ENCODE peak calls at places on chromosome 3, in ten cellular contexts. S, E, D, L, Z, T, A, X, Y and H are unnamed samples.

GRCh38 chr3:143016321-143016972 is 15.1 kb downstream of the U2SURP start:
- DNase-seq in S (no peak), E (no peak), D (peak), L (no peak), Z (no peak), T (no peak), A (no peak), X (no peak), Y (peak), H (no peak)

GRCh38 chr3:63863150-63864007 is at the start of the genes ATXN7 and THOC7:
- DNase-seq in S (peak), E (peak), D (peak), L (peak), Z (peak), T (peak), A (peak), X (peak), Y (peak), H (peak)

GRCh38 chr3:14428087-14429067 is 26.0 kb downstream of the SLC6A6 start:
- DNase-seq in S (peak), E (no peak), D (no peak), L (no peak), Z (no peak), T (no peak), A (peak), X (peak), Y (no peak), H (no peak)

GRCh38 chr3:123790254-123791072 is 93.7 kb downstream of the MYLK start:
- DNase-seq in S (no peak), E (no peak), D (no peak), L (no peak), Z (no peak), T (no peak), A (no peak), X (no peak), Y (no peak), H (no peak)

GRCh38 chr3:191051037-191051436 is 148.0 kb upstream of the OSTN start:
- DNase-seq in S (no peak), E (no peak), D (peak), L (no peak), Z (no peak), T (no peak), A (no peak), X (no peak), Y (peak), H (no peak)

GRCh38 chr3:71926242-71926560 is 141.3 kb upstream of the PROK2 start:
- DNase-seq in S (no peak), E (no peak), D (no peak), L (no peak), Z (no peak), T (no peak), A (no peak), X (peak), Y (peak), H (peak)

GRCh38 chr3:155619118-155619915 is 125.6 kb downstream of the PLCH1 start:
- DNase-seq in S (no peak), E (no peak), D (no peak), L (no peak), Z (no peak), T (no peak), A (no peak), X (no peak), Y (peak), H (no peak)

GRCh38 chr3:136249593-136250225 is 431 bp upstream of the PCCB start:
- DNase-seq in S (no peak), E (no peak), D (no peak), L (no peak), Z (no peak), T (no peak), A (no peak), X (no peak), Y (no peak), H (no peak)

GRCh38 chr3:167732313-167733065 is 2.2 kb downstream of the PDCD10 start:
- DNase-seq in S (no peak), E (no peak), D (no peak), L (no peak), Z (no peak), T (no peak), A (no peak), X (no peak), Y (no peak), H (no peak)

GRCh38 chr3:27715454-27715806 is 6.7 kb downstream of the EOMES start:
- DNase-seq in S (no peak), E (no peak), D (no peak), L (no peak), Z (no peak), T (no peak), A (no peak), X (no peak), Y (peak), H (no peak)

GRCh38 chr3:74057169-74057568 is 432.4 kb upstream of the PDZRN3 start:
- DNase-seq in S (no peak), E (no peak), D (no peak), L (no peak), Z (no peak), T (no peak), A (no peak), X (no peak), Y (no peak), H (no peak)

GRCh38 chr3:166527325-166527724 is 690.1 kb upstream of the BCHE start:
- DNase-seq in S (no peak), E (no peak), D (no peak), L (no peak), Z (no peak), T (no peak), A (no peak), X (no peak), Y (no peak), H (no peak)

GRCh38 chr3:126493731-126494130 is 18.0 kb upstream of the ZXDC start:
- DNase-seq in S (no peak), E (no peak), D (peak), L (no peak), Z (no peak), T (no peak), A (no peak), X (peak), Y (no peak), H (no peak)

GRCh38 chr3:11238880-11239279 is 33.3 kb upstream of the ATG7 start:
- DNase-seq in S (no peak), E (no peak), D (no peak), L (no peak), Z (no peak), T (no peak), A (no peak), X (peak), Y (no peak), H (no peak)

GRCh38 chr3:195100903-195101591 is 169.9 kb downstream of the XXYLT1 start:
- DNase-seq in S (peak), E (no peak), D (no peak), L (peak), Z (no peak), T (no peak), A (no peak), X (no peak), Y (no peak), H (no peak)

GRCh38 chr3:100455841-100456550 is 36.4 kb upstream of the TMEM45A start:
- DNase-seq in S (no peak), E (no peak), D (no peak), L (no peak), Z (no peak), T (no peak), A (no peak), X (peak), Y (no peak), H (no peak)

GRCh38 chr3:7917443-7918151 is 584.0 kb upstream of the LMCD1 start:
- DNase-seq in S (no peak), E (no peak), D (no peak), L (no peak), Z (no peak), T (no peak), A (peak), X (peak), Y (no peak), H (no peak)

GRCh38 chr3:139588450-139588849 is 48.9 kb upstream of the RBP1 start:
- DNase-seq in S (peak), E (no peak), D (no peak), L (peak), Z (no peak), T (no peak), A (no peak), X (no peak), Y (peak), H (no peak)

GRCh38 chr3:172305552-172305951 is 142.7 kb downstream of the GHSR start:
- DNase-seq in S (no peak), E (no peak), D (no peak), L (no peak), Z (no peak), T (no peak), A (no peak), X (no peak), Y (no peak), H (no peak)

GRCh38 chr3:105957722-105958121 is 88.9 kb upstream of the CBLB start:
- DNase-seq in S (no peak), E (no peak), D (no peak), L (no peak), Z (no peak), T (no peak), A (no peak), X (no peak), Y (no peak), H (no peak)

GRCh38 chr3:170049146-170050000 is 11.6 kb downstream of the GPR160 start:
- DNase-seq in S (no peak), E (no peak), D (no peak), L (no peak), Z (no peak), T (no peak), A (no peak), X (no peak), Y (no peak), H (peak)

GRCh38 chr3:189602471-189602870 is 28.7 kb upstream of the TP63 start:
- DNase-seq in S (no peak), E (no peak), D (no peak), L (no peak), Z (no peak), T (no peak), A (no peak), X (no peak), Y (no peak), H (no peak)

GRCh38 chr3:143668924-143669790 is 179.1 kb downstream of the SLC9A9 start:
- DNase-seq in S (no peak), E (no peak), D (no peak), L (no peak), Z (no peak), T (no peak), A (no peak), X (peak), Y (no peak), H (no peak)

GRCh38 chr3:81352867-81353266 is 408.6 kb downstream of the GBE1 start:
- DNase-seq in S (peak), E (no peak), D (no peak), L (peak), Z (no peak), T (no peak), A (no peak), X (no peak), Y (peak), H (no peak)

GRCh38 chr3:25855281-25855680 is 65.4 kb downstream of the OXSM start:
- DNase-seq in S (no peak), E (no peak), D (no peak), L (no peak), Z (no peak), T (no peak), A (no peak), X (no peak), Y (no peak), H (no peak)

GRCh38 chr3:32106929-32107362 is 526 bp downstream of the GPD1L start:
- DNase-seq in S (peak), E (no peak), D (no peak), L (no peak), Z (no peak), T (peak), A (no peak), X (no peak), Y (peak), H (peak)

GRCh38 chr3:195030791-195031321 is 240.1 kb downstream of the XXYLT1 start:
- DNase-seq in S (peak), E (no peak), D (no peak), L (peak), Z (no peak), T (no peak), A (no peak), X (no peak), Y (no peak), H (no peak)

GRCh38 chr3:136277115-136277514 is 27.0 kb downstream of the PCCB start:
- DNase-seq in S (no peak), E (no peak), D (no peak), L (no peak), Z (no peak), T (no peak), A (no peak), X (no peak), Y (no peak), H (no peak)

GRCh38 chr3:152470893-152471292 is 202.2 kb downstream of the MBNL1 start:
- DNase-seq in S (no peak), E (no peak), D (no peak), L (no peak), Z (no peak), T (no peak), A (no peak), X (no peak), Y (no peak), H (no peak)

GRCh38 chr3:134028486-134029255 is 1.1 kb downstream of the SLCO2A1 start:
- DNase-seq in S (no peak), E (no peak), D (no peak), L (no peak), Z (no peak), T (no peak), A (no peak), X (no peak), Y (peak), H (no peak)

GRCh38 chr3:100068758-100069345 is 45.4 kb downstream of the FILIP1L start:
- DNase-seq in S (peak), E (peak), D (peak), L (peak), Z (peak), T (peak), A (peak), X (peak), Y (peak), H (peak)

GRCh38 chr3:143604849-143605660 is 243.2 kb downstream of the SLC9A9 start:
- DNase-seq in S (no peak), E (no peak), D (no peak), L (no peak), Z (no peak), T (no peak), A (no peak), X (no peak), Y (no peak), H (no peak)

GRCh38 chr3:127253491-127253890 is 34.4 kb downstream of the PRR20G start:
- DNase-seq in S (no peak), E (no peak), D (no peak), L (no peak), Z (no peak), T (no peak), A (no peak), X (no peak), Y (no peak), H (no peak)

GRCh38 chr3:11539677-11540076 is 104.0 kb downstream of the VGLL4 start:
- DNase-seq in S (no peak), E (no peak), D (no peak), L (no peak), Z (no peak), T (no peak), A (no peak), X (no peak), Y (peak), H (no peak)

GRCh38 chr3:33372218-33373081 is 67.8 kb downstream of the UBP1 start:
- DNase-seq in S (peak), E (peak), D (peak), L (peak), Z (peak), T (peak), A (peak), X (peak), Y (peak), H (no peak)

GRCh38 chr3:29153811-29154210 is 127.1 kb upstream of the RBMS3 start:
- DNase-seq in S (no peak), E (no peak), D (no peak), L (no peak), Z (no peak), T (no peak), A (peak), X (peak), Y (no peak), H (no peak)

GRCh38 chr3:20396335-20396734 is 210.3 kb upstream of the SGO1 start:
- DNase-seq in S (no peak), E (no peak), D (no peak), L (no peak), Z (no peak), T (no peak), A (no peak), X (no peak), Y (no peak), H (no peak)

GRCh38 chr3:185842241-185842640 is 17.4 kb upstream of the IGF2BP2 start:
- DNase-seq in S (no peak), E (no peak), D (no peak), L (no peak), Z (no peak), T (no peak), A (no peak), X (no peak), Y (no peak), H (no peak)